ENCODE peak calls at places on chromosomes 3 and 15, in ten cellular contexts. One of them, this sample, is unnamed.

GRCh38 chr3:143433787-143434378 is 314.3 kb downstream of the CHST2 start:
- DNase-seq in nephron progenitor cell: no peak
- DNase-seq in esophagus squamous epithelium: no peak
- DNase-seq in A549: no peak
- DNase-seq in mesothelial cell of epicardium: no peak
- DNase-seq in astrocyte of the spinal cord: no peak
- DNase-seq in GM10248: peak; percentile 29
- DNase-seq in cardiac muscle cell: no peak
- DNase-seq in WERI-Rb-1: peak; percentile 17
- DNase-seq in Panc1: no peak
- DNase-seq in this sample: no peak

GRCh38 chr3:179450901-179451334 is 352 bp downstream of the GNB4 start:
- DNase-seq in esophagus squamous epithelium: no peak
- DNase-seq in Panc1: no peak
- DNase-seq in mesothelial cell of epicardium: no peak
- DNase-seq in astrocyte of the spinal cord: no peak
- DNase-seq in cardiac muscle cell: peak; percentile 48
- DNase-seq in nephron progenitor cell: no peak
- DNase-seq in GM10248: peak; percentile 28
- DNase-seq in A549: peak; percentile 8
- DNase-seq in WERI-Rb-1: no peak
- DNase-seq in this sample: no peak

GRCh38 chr3:134054231-134054630 is 24.5 kb upstream of the SLCO2A1 start:
- DNase-seq in A549: no peak
- DNase-seq in cardiac muscle cell: no peak
- DNase-seq in WERI-Rb-1: no peak
- DNase-seq in Panc1: no peak
- DNase-seq in astrocyte of the spinal cord: peak; percentile 30
- DNase-seq in GM10248: no peak
- DNase-seq in nephron progenitor cell: no peak
- DNase-seq in mesothelial cell of epicardium: no peak
- DNase-seq in esophagus squamous epithelium: no peak
- DNase-seq in this sample: no peak

GRCh38 chr15:65372787-65373067 is 5.1 kb downstream of the IGDCC3 start:
- DNase-seq in nephron progenitor cell: no peak
- DNase-seq in mesothelial cell of epicardium: no peak
- DNase-seq in GM10248: no peak
- DNase-seq in esophagus squamous epithelium: no peak
- DNase-seq in astrocyte of the spinal cord: no peak
- DNase-seq in WERI-Rb-1: peak; percentile 90
- DNase-seq in Panc1: no peak
- DNase-seq in A549: no peak
- DNase-seq in cardiac muscle cell: no peak
- DNase-seq in this sample: no peak

GRCh38 chr3:169701457-169701856 is 37.9 kb upstream of the MECOM start:
- DNase-seq in GM10248: no peak
- DNase-seq in Panc1: no peak
- DNase-seq in astrocyte of the spinal cord: no peak
- DNase-seq in esophagus squamous epithelium: no peak
- DNase-seq in cardiac muscle cell: no peak
- DNase-seq in A549: no peak
- DNase-seq in nephron progenitor cell: no peak
- DNase-seq in WERI-Rb-1: no peak
- DNase-seq in mesothelial cell of epicardium: no peak
- DNase-seq in this sample: no peak

GRCh38 chr3:167899090-167899489 is 163.6 kb downstream of the SERPINI1 start:
- DNase-seq in A549: no peak
- DNase-seq in astrocyte of the spinal cord: no peak
- DNase-seq in nephron progenitor cell: no peak
- DNase-seq in esophagus squamous epithelium: no peak
- DNase-seq in mesothelial cell of epicardium: no peak
- DNase-seq in WERI-Rb-1: no peak
- DNase-seq in GM10248: no peak
- DNase-seq in cardiac muscle cell: no peak
- DNase-seq in Panc1: no peak
- DNase-seq in this sample: no peak

GRCh38 chr3:50454671-50455070 is 48.8 kb downstream of the CACNA2D2 start:
- DNase-seq in A549: no peak
- DNase-seq in GM10248: no peak
- DNase-seq in mesothelial cell of epicardium: no peak
- DNase-seq in cardiac muscle cell: peak; percentile 17
- DNase-seq in astrocyte of the spinal cord: no peak
- DNase-seq in nephron progenitor cell: no peak
- DNase-seq in esophagus squamous epithelium: no peak
- DNase-seq in WERI-Rb-1: peak; percentile 56
- DNase-seq in Panc1: no peak
- DNase-seq in this sample: no peak

GRCh38 chr3:12292770-12293169 is 3.9 kb downstream of the PPARG start:
- DNase-seq in esophagus squamous epithelium: no peak
- DNase-seq in nephron progenitor cell: no peak
- DNase-seq in WERI-Rb-1: no peak
- DNase-seq in Panc1: no peak
- DNase-seq in mesothelial cell of epicardium: no peak
- DNase-seq in astrocyte of the spinal cord: no peak
- DNase-seq in cardiac muscle cell: no peak
- DNase-seq in GM10248: no peak
- DNase-seq in A549: no peak
- DNase-seq in this sample: no peak

GRCh38 chr3:20225769-20226168 is 39.8 kb upstream of the SGO1 start:
- DNase-seq in GM10248: no peak
- DNase-seq in mesothelial cell of epicardium: no peak
- DNase-seq in Panc1: peak; percentile 1
- DNase-seq in astrocyte of the spinal cord: peak; percentile 59
- DNase-seq in cardiac muscle cell: peak; percentile 37
- DNase-seq in nephron progenitor cell: no peak
- DNase-seq in esophagus squamous epithelium: no peak
- DNase-seq in WERI-Rb-1: no peak
- DNase-seq in A549: peak; percentile 12
- DNase-seq in this sample: no peak

GRCh38 chr3:184209146-184209923 is 20.1 kb upstream of the VWA5B2 start:
- DNase-seq in WERI-Rb-1: no peak
- DNase-seq in GM10248: no peak
- DNase-seq in Panc1: no peak
- DNase-seq in mesothelial cell of epicardium: no peak
- DNase-seq in esophagus squamous epithelium: no peak
- DNase-seq in nephron progenitor cell: no peak
- DNase-seq in astrocyte of the spinal cord: no peak
- DNase-seq in A549: no peak
- DNase-seq in cardiac muscle cell: no peak
- DNase-seq in this sample: no peak

GRCh38 chr15:82393671-82394070 is 35.9 kb upstream of the GOLGA6L9 start:
- DNase-seq in astrocyte of the spinal cord: peak; percentile 53
- DNase-seq in WERI-Rb-1: no peak
- DNase-seq in A549: no peak
- DNase-seq in mesothelial cell of epicardium: no peak
- DNase-seq in GM10248: no peak
- DNase-seq in nephron progenitor cell: no peak
- DNase-seq in esophagus squamous epithelium: no peak
- DNase-seq in cardiac muscle cell: no peak
- DNase-seq in Panc1: no peak
- DNase-seq in this sample: no peak

GRCh38 chr3:184360834-184361531 is 422 bp downstream of the CLCN2 start:
- DNase-seq in A549: no peak
- DNase-seq in cardiac muscle cell: no peak
- DNase-seq in esophagus squamous epithelium: no peak
- DNase-seq in nephron progenitor cell: no peak
- DNase-seq in Panc1: no peak
- DNase-seq in mesothelial cell of epicardium: peak; percentile 36
- DNase-seq in GM10248: no peak
- DNase-seq in WERI-Rb-1: no peak
- DNase-seq in astrocyte of the spinal cord: no peak
- DNase-seq in this sample: no peak

GRCh38 chr3:192879346-192880031 is 38.2 kb downstream of the MB21D2 start:
- DNase-seq in GM10248: no peak
- DNase-seq in astrocyte of the spinal cord: peak; percentile 95
- DNase-seq in A549: peak; percentile 87
- DNase-seq in cardiac muscle cell: peak; percentile 47
- DNase-seq in WERI-Rb-1: no peak
- DNase-seq in nephron progenitor cell: no peak
- DNase-seq in Panc1: peak; percentile 92
- DNase-seq in mesothelial cell of epicardium: peak; percentile 79
- DNase-seq in esophagus squamous epithelium: no peak
- DNase-seq in this sample: no peak

GRCh38 chr3:27253831-27254230 is 115.4 kb downstream of the NEK10 start:
- DNase-seq in Panc1: no peak
- DNase-seq in nephron progenitor cell: peak; percentile 19
- DNase-seq in GM10248: peak; percentile 15
- DNase-seq in A549: peak; percentile 32
- DNase-seq in cardiac muscle cell: peak; percentile 52
- DNase-seq in astrocyte of the spinal cord: peak; percentile 64
- DNase-seq in esophagus squamous epithelium: no peak
- DNase-seq in WERI-Rb-1: peak; percentile 36
- DNase-seq in mesothelial cell of epicardium: no peak
- DNase-seq in this sample: peak; percentile 26

GRCh38 chr3:137332296-137332695 is 374.5 kb downstream of the IL20RB start:
- DNase-seq in A549: no peak
- DNase-seq in astrocyte of the spinal cord: no peak
- DNase-seq in nephron progenitor cell: no peak
- DNase-seq in WERI-Rb-1: no peak
- DNase-seq in Panc1: no peak
- DNase-seq in mesothelial cell of epicardium: no peak
- DNase-seq in cardiac muscle cell: no peak
- DNase-seq in GM10248: no peak
- DNase-seq in esophagus squamous epithelium: no peak
- DNase-seq in this sample: no peak

GRCh38 chr3:170437696-170438407 is 19.2 kb downstream of the CLDN11 start:
- DNase-seq in WERI-Rb-1: no peak
- DNase-seq in esophagus squamous epithelium: no peak
- DNase-seq in astrocyte of the spinal cord: no peak
- DNase-seq in mesothelial cell of epicardium: peak; percentile 25
- DNase-seq in GM10248: no peak
- DNase-seq in nephron progenitor cell: no peak
- DNase-seq in cardiac muscle cell: no peak
- DNase-seq in Panc1: no peak
- DNase-seq in A549: no peak
- DNase-seq in this sample: no peak

GRCh38 chr3:15332405-15333098 is at the start of gene SH3BP5:
- DNase-seq in nephron progenitor cell: peak; percentile 85
- DNase-seq in WERI-Rb-1: peak; percentile 78
- DNase-seq in astrocyte of the spinal cord: peak; percentile 53
- DNase-seq in A549: peak; percentile 81
- DNase-seq in mesothelial cell of epicardium: peak; percentile 83
- DNase-seq in GM10248: peak; percentile 88
- DNase-seq in esophagus squamous epithelium: no peak
- DNase-seq in Panc1: peak; percentile 4
- DNase-seq in cardiac muscle cell: peak; percentile 86
- DNase-seq in this sample: peak; percentile 76
- TF ChIP-seq CTCF in nephron progenitor cell: peak; percentile 38
- TF ChIP-seq CTCF in WERI-Rb-1: peak; percentile 75
- TF ChIP-seq CTCF in astrocyte of the spinal cord: peak; percentile 60
- TF ChIP-seq CTCF in A549: peak; percentile 44
- TF ChIP-seq CTCF in mesothelial cell of epicardium: peak; percentile 30
- TF ChIP-seq CTCF in GM10248: peak; percentile 74
- TF ChIP-seq CTCF in esophagus squamous epithelium: peak; percentile 60
- TF ChIP-seq CTCF in Panc1: peak; percentile 76
- TF ChIP-seq CTCF in cardiac muscle cell: peak; percentile 65
- TF ChIP-seq CTCF in this sample: peak; percentile 80

GRCh38 chr3:123773681-123774431 is 110.3 kb downstream of the MYLK start:
- DNase-seq in esophagus squamous epithelium: no peak
- DNase-seq in nephron progenitor cell: peak; percentile 26
- DNase-seq in astrocyte of the spinal cord: peak; percentile 83
- DNase-seq in A549: no peak
- DNase-seq in GM10248: no peak
- DNase-seq in Panc1: no peak
- DNase-seq in mesothelial cell of epicardium: no peak
- DNase-seq in WERI-Rb-1: peak; percentile 18
- DNase-seq in cardiac muscle cell: no peak
- DNase-seq in this sample: no peak
- TF ChIP-seq CTCF in esophagus squamous epithelium: no peak
- TF ChIP-seq CTCF in nephron progenitor cell: no peak
- TF ChIP-seq CTCF in astrocyte of the spinal cord: no peak
- TF ChIP-seq CTCF in A549: no peak
- TF ChIP-seq CTCF in GM10248: no peak
- TF ChIP-seq CTCF in Panc1: no peak
- TF ChIP-seq CTCF in mesothelial cell of epicardium: no peak
- TF ChIP-seq CTCF in WERI-Rb-1: no peak
- TF ChIP-seq CTCF in cardiac muscle cell: no peak
- TF ChIP-seq CTCF in this sample: no peak

DNA sequence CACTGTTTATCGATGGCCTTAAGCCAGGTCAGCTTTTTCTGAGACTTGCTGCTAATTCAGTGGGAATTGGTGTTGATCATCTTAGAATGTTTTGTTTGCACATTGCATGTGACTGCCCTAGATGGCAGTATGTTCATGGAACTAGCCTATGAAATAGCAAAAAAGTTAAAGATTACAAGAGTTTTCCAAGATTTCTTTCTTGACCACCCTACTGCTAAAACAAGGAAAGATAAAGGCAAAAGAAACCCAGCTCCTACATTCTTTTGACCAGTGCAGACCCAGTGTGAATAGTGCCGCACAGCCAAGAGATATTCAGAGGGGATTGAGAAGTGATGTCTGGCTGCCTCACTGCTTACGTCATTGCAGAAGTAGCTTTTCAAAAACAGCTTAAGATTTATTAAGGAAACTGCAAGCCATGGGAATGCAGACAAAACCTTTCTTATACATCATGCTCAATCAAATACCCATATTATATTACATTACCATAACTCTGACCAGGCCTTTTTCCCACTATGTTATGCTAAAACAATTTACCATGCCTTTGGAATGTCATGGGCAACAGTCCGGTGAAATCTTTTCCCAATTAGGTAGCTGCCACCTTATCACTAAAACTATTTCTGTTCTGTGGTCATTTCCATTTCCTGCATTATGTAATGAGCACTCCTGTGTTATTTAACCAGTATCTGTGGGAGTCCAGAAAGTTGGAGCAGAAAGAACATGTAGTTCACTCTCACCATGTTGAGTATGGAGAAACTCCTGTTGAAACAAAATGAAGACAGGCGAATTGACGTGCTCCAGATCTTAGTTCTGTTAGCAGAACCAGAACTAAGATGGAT is 6.0 kb downstream of the PHLDB2 start:
- DNase-seq in astrocyte of the spinal cord: peak; percentile 93
- DNase-seq in mesothelial cell of epicardium: no peak
- DNase-seq in A549: no peak
- DNase-seq in nephron progenitor cell: no peak
- DNase-seq in Panc1: no peak
- DNase-seq in WERI-Rb-1: no peak
- DNase-seq in GM10248: no peak
- DNase-seq in cardiac muscle cell: peak; percentile 25
- DNase-seq in esophagus squamous epithelium: no peak
- DNase-seq in this sample: no peak
- TF ChIP-seq CTCF in astrocyte of the spinal cord: peak; percentile 35
- TF ChIP-seq CTCF in mesothelial cell of epicardium: no peak
- TF ChIP-seq CTCF in A549: peak; percentile 58
- TF ChIP-seq CTCF in nephron progenitor cell: no peak
- TF ChIP-seq CTCF in Panc1: peak; percentile 32
- TF ChIP-seq CTCF in WERI-Rb-1: no peak
- TF ChIP-seq CTCF in GM10248: no peak
- TF ChIP-seq CTCF in cardiac muscle cell: peak; percentile 43
- TF ChIP-seq CTCF in esophagus squamous epithelium: no peak
- TF ChIP-seq CTCF in this sample: no peak

DNA sequence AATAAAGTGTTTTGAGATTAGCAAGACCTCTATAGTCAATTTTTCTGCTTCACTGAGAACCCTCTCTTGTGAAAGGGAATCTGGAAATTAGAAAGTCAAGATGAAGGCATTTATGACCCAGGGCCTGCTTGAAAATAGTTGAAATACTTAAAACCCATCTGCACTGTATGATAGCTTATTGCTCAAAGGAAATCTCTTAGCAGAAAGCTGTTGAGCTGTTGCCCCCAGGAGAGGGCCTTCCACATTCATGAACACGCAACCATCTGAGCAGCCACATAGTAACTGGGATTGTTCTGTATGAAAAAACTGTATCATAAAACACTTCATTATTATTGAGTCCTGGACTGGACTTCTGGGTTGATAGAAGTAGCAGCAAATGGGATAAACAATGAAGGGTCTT is 106.4 kb upstream of the PTX3 start:
- DNase-seq in Panc1: no peak
- DNase-seq in astrocyte of the spinal cord: no peak
- DNase-seq in mesothelial cell of epicardium: no peak
- DNase-seq in A549: no peak
- DNase-seq in WERI-Rb-1: no peak
- DNase-seq in esophagus squamous epithelium: no peak
- DNase-seq in cardiac muscle cell: no peak
- DNase-seq in GM10248: no peak
- DNase-seq in nephron progenitor cell: no peak
- DNase-seq in this sample: no peak
- TF ChIP-seq CTCF in Panc1: no peak
- TF ChIP-seq CTCF in astrocyte of the spinal cord: no peak
- TF ChIP-seq CTCF in mesothelial cell of epicardium: no peak
- TF ChIP-seq CTCF in A549: no peak
- TF ChIP-seq CTCF in WERI-Rb-1: no peak
- TF ChIP-seq CTCF in esophagus squamous epithelium: no peak
- TF ChIP-seq CTCF in cardiac muscle cell: no peak
- TF ChIP-seq CTCF in GM10248: no peak
- TF ChIP-seq CTCF in nephron progenitor cell: no peak
- TF ChIP-seq CTCF in this sample: no peak

This sample was measured in stomach.